ENCODE peak calls at places on chromosomes 1 and 21, in nine cellular contexts. D, N, C, I, T, U, R, P and G are unnamed samples.

GRCh38 chr1:151372411-151372934 is at the start of gene SELENBP1:
- DNase-seq in P (no peak), N (no peak), D (no peak), U (no peak), I (peak), C (peak), T (peak), R (peak), G (no peak)

GRCh38 chr1:240942901-240943300 is 330.9 kb upstream of the GREM2 start:
- DNase-seq in T (no peak), I (no peak), C (no peak), D (no peak), U (no peak), N (no peak), R (no peak), P (no peak), G (no peak)

GRCh38 chr1:25099343-25099951 is 132.9 kb downstream of the SYF2 start:
- DNase-seq in T (no peak), R (no peak), P (no peak), U (peak), D (no peak), C (no peak), I (no peak), N (peak), G (no peak)

GRCh38 chr1:47782414-47783165 is 214.6 kb downstream of the TRABD2B start:
- DNase-seq in P (no peak), D (no peak), C (no peak), I (peak), T (no peak), N (no peak), R (no peak), U (no peak), G (no peak)

GRCh38 chr1:17304155-17304826 is 3.7 kb upstream of the PADI4 start:
- DNase-seq in C (no peak), I (no peak), U (no peak), D (no peak), N (peak), T (no peak), R (no peak), P (no peak), G (no peak)

GRCh38 chr1:185825556-185825955 is 91.4 kb downstream of the HMCN1 start:
- DNase-seq in N (no peak), R (no peak), T (no peak), U (no peak), D (no peak), P (no peak), I (no peak), C (peak), G (no peak)

GRCh38 chr1:33111965-33112364 is 31.0 kb downstream of the AZIN2 start:
- DNase-seq in N (no peak), D (no peak), P (no peak), R (no peak), I (no peak), U (no peak), C (no peak), T (no peak), G (no peak)

GRCh38 chr1:89047734-89048133 is 17.3 kb downstream of the GBP1 start:
- DNase-seq in D (no peak), R (no peak), U (no peak), T (peak), N (no peak), I (no peak), C (peak), P (no peak), G (no peak)

GRCh38 chr1:206935491-206936067 is 10.7 kb downstream of the PIGR start:
- DNase-seq in T (peak), U (peak), I (no peak), D (no peak), R (peak), N (peak), P (peak), C (no peak), G (no peak)

GRCh38 chr1:52706941-52707926 is 9.1 kb upstream of the COA7 start:
- DNase-seq in R (no peak), T (no peak), C (no peak), D (no peak), P (no peak), I (no peak), U (no peak), N (no peak), G (no peak)

GRCh38 chr21:19268634-19269138 is 865.1 kb upstream of the TMPRSS15 start:
- DNase-seq in P (no peak), R (no peak), N (no peak), T (no peak), I (no peak), D (no peak), C (no peak), U (no peak), G (no peak)

GRCh38 chr1:53957231-53957818 is 11.2 kb downstream of the LRRC42 start:
- DNase-seq in P (peak), T (no peak), U (no peak), R (no peak), D (no peak), C (no peak), N (no peak), I (no peak), G (no peak)

GRCh38 chr1:185679220-185679619 is 55.0 kb upstream of the HMCN1 start:
- DNase-seq in P (no peak), D (peak), C (no peak), I (no peak), R (no peak), U (no peak), T (no peak), N (no peak), G (no peak)

GRCh38 chr1:19668893-19669292 is 4.2 kb downstream of the HTR6 start:
- DNase-seq in N (no peak), P (no peak), T (no peak), D (no peak), I (no peak), R (no peak), U (no peak), C (no peak), G (no peak)

GRCh38 chr1:234862944-234863515 is 253.1 kb upstream of the IRF2BP2 start:
- DNase-seq in P (no peak), I (peak), C (no peak), D (peak), N (no peak), T (peak), R (no peak), U (no peak), G (no peak)

GRCh38 chr1:154501423-154502065 is 475 bp upstream of the TDRD10 start:
- DNase-seq in R (peak), T (no peak), I (peak), D (no peak), P (no peak), N (no peak), U (no peak), C (no peak), G (no peak)

GRCh38 chr1:62142550-62142949 is 52.1 kb upstream of the L1TD1 start:
- DNase-seq in U (no peak), C (no peak), I (no peak), P (no peak), T (no peak), R (peak), N (no peak), D (no peak), G (no peak)

GRCh38 chr1:162689745-162690671 is 57.7 kb downstream of the DDR2 start:
- DNase-seq in N (no peak), I (no peak), R (no peak), T (no peak), U (no peak), C (no peak), P (no peak), D (no peak), G (no peak)

GRCh38 chr1:9438431-9439073 is 100.7 kb upstream of the SLC25A33 start:
- DNase-seq in C (peak), U (no peak), R (no peak), T (peak), I (peak), D (peak), N (no peak), P (peak), G (no peak)